ENCODE peak calls at places on chromosomes 1 and 21, in nine cellular contexts. One of them, this sample, is unnamed.

GRCh38 chr1:75533085-75533484 is 77.8 kb downstream of the SLC44A5 start:
- DNase-seq in HTR-8/SVneo: no peak
- DNase-seq in stimulated activated CD4-positive, alpha-beta T cell treated with anti-CD3 and anti-CD28 coated beads, TNF-alpha, amount 100 ng/mL, for 24 hours: no peak
- DNase-seq in foreskin fibroblast: no peak
- DNase-seq in foreskin melanocyte: peak; percentile 81
- DNase-seq in OCI-LY7: no peak
- DNase-seq in activated T-helper 9 cell treated with anti-CD3 and anti-CD28 coated beads, Interleukin-2, amount 50 U/mL, for 16 hours: no peak
- DNase-seq in Daoy: no peak
- DNase-seq in hepatocyte: no peak
- DNase-seq in this sample: no peak

GRCh38 chr1:215263636-215264035 is 181.1 kb downstream of the KCNK2 start:
- DNase-seq in HTR-8/SVneo: no peak
- DNase-seq in stimulated activated CD4-positive, alpha-beta T cell treated with anti-CD3 and anti-CD28 coated beads, TNF-alpha, amount 100 ng/mL, for 24 hours: no peak
- DNase-seq in foreskin fibroblast: no peak
- DNase-seq in foreskin melanocyte: no peak
- DNase-seq in OCI-LY7: no peak
- DNase-seq in activated T-helper 9 cell treated with anti-CD3 and anti-CD28 coated beads, Interleukin-2, amount 50 U/mL, for 16 hours: no peak
- DNase-seq in Daoy: no peak
- DNase-seq in hepatocyte: no peak
- DNase-seq in this sample: no peak

GRCh38 chr1:28437260-28437923 is 67.9 kb downstream of the PHACTR4 start:
- DNase-seq in HTR-8/SVneo: no peak
- DNase-seq in stimulated activated CD4-positive, alpha-beta T cell treated with anti-CD3 and anti-CD28 coated beads, TNF-alpha, amount 100 ng/mL, for 24 hours: no peak
- DNase-seq in foreskin fibroblast: peak; percentile 87
- DNase-seq in foreskin melanocyte: peak; percentile 60
- DNase-seq in OCI-LY7: no peak
- DNase-seq in activated T-helper 9 cell treated with anti-CD3 and anti-CD28 coated beads, Interleukin-2, amount 50 U/mL, for 16 hours: no peak
- DNase-seq in Daoy: peak; percentile 88
- DNase-seq in hepatocyte: peak; percentile 68
- DNase-seq in this sample: peak; percentile 61

GRCh38 chr1:82880506-82880905 is 1079.8 kb downstream of the ADGRL2 start:
- DNase-seq in HTR-8/SVneo: no peak
- DNase-seq in stimulated activated CD4-positive, alpha-beta T cell treated with anti-CD3 and anti-CD28 coated beads, TNF-alpha, amount 100 ng/mL, for 24 hours: no peak
- DNase-seq in foreskin fibroblast: no peak
- DNase-seq in foreskin melanocyte: no peak
- DNase-seq in OCI-LY7: no peak
- DNase-seq in activated T-helper 9 cell treated with anti-CD3 and anti-CD28 coated beads, Interleukin-2, amount 50 U/mL, for 16 hours: no peak
- DNase-seq in Daoy: no peak
- DNase-seq in hepatocyte: no peak
- DNase-seq in this sample: no peak

GRCh38 chr1:46278807-46279206 is 24.6 kb downstream of the LRRC41 start:
- DNase-seq in HTR-8/SVneo: no peak
- DNase-seq in stimulated activated CD4-positive, alpha-beta T cell treated with anti-CD3 and anti-CD28 coated beads, TNF-alpha, amount 100 ng/mL, for 24 hours: no peak
- DNase-seq in foreskin fibroblast: no peak
- DNase-seq in foreskin melanocyte: no peak
- DNase-seq in OCI-LY7: no peak
- DNase-seq in activated T-helper 9 cell treated with anti-CD3 and anti-CD28 coated beads, Interleukin-2, amount 50 U/mL, for 16 hours: no peak
- DNase-seq in Daoy: peak; percentile 26
- DNase-seq in hepatocyte: no peak
- DNase-seq in this sample: no peak

GRCh38 chr1:42930178-42931107 is 28.2 kb downstream of the SLC2A1 start:
- DNase-seq in HTR-8/SVneo: no peak
- DNase-seq in stimulated activated CD4-positive, alpha-beta T cell treated with anti-CD3 and anti-CD28 coated beads, TNF-alpha, amount 100 ng/mL, for 24 hours: no peak
- DNase-seq in foreskin fibroblast: no peak
- DNase-seq in foreskin melanocyte: no peak
- DNase-seq in OCI-LY7: no peak
- DNase-seq in activated T-helper 9 cell treated with anti-CD3 and anti-CD28 coated beads, Interleukin-2, amount 50 U/mL, for 16 hours: no peak
- DNase-seq in Daoy: no peak
- DNase-seq in hepatocyte: no peak
- DNase-seq in this sample: no peak

GRCh38 chr21:33866851-33867250 is 48.8 kb downstream of the ATP5PO start:
- DNase-seq in HTR-8/SVneo: no peak
- DNase-seq in stimulated activated CD4-positive, alpha-beta T cell treated with anti-CD3 and anti-CD28 coated beads, TNF-alpha, amount 100 ng/mL, for 24 hours: no peak
- DNase-seq in foreskin fibroblast: peak; percentile 86
- DNase-seq in foreskin melanocyte: no peak
- DNase-seq in OCI-LY7: no peak
- DNase-seq in activated T-helper 9 cell treated with anti-CD3 and anti-CD28 coated beads, Interleukin-2, amount 50 U/mL, for 16 hours: no peak
- DNase-seq in Daoy: no peak
- DNase-seq in hepatocyte: no peak
- DNase-seq in this sample: no peak

GRCh38 chr1:55781944-55782482 is 566.8 kb upstream of the USP24 start:
- DNase-seq in HTR-8/SVneo: peak; percentile 6
- DNase-seq in stimulated activated CD4-positive, alpha-beta T cell treated with anti-CD3 and anti-CD28 coated beads, TNF-alpha, amount 100 ng/mL, for 24 hours: no peak
- DNase-seq in foreskin fibroblast: peak; percentile 87
- DNase-seq in foreskin melanocyte: peak; percentile 8
- DNase-seq in OCI-LY7: no peak
- DNase-seq in activated T-helper 9 cell treated with anti-CD3 and anti-CD28 coated beads, Interleukin-2, amount 50 U/mL, for 16 hours: no peak
- DNase-seq in Daoy: peak; percentile 56
- DNase-seq in hepatocyte: peak; percentile 67
- DNase-seq in this sample: no peak

GRCh38 chr1:26582053-26582835 is 52.7 kb downstream of the RPS6KA1 start:
- DNase-seq in HTR-8/SVneo: no peak
- DNase-seq in stimulated activated CD4-positive, alpha-beta T cell treated with anti-CD3 and anti-CD28 coated beads, TNF-alpha, amount 100 ng/mL, for 24 hours: no peak
- DNase-seq in foreskin fibroblast: no peak
- DNase-seq in foreskin melanocyte: no peak
- DNase-seq in OCI-LY7: no peak
- DNase-seq in activated T-helper 9 cell treated with anti-CD3 and anti-CD28 coated beads, Interleukin-2, amount 50 U/mL, for 16 hours: no peak
- DNase-seq in Daoy: peak; percentile 26
- DNase-seq in hepatocyte: no peak
- DNase-seq in this sample: no peak

GRCh38 chr1:42848823-42849537 is 2.6 kb downstream of the ZNF691 start:
- DNase-seq in HTR-8/SVneo: no peak
- DNase-seq in stimulated activated CD4-positive, alpha-beta T cell treated with anti-CD3 and anti-CD28 coated beads, TNF-alpha, amount 100 ng/mL, for 24 hours: no peak
- DNase-seq in foreskin fibroblast: no peak
- DNase-seq in foreskin melanocyte: no peak
- DNase-seq in OCI-LY7: no peak
- DNase-seq in activated T-helper 9 cell treated with anti-CD3 and anti-CD28 coated beads, Interleukin-2, amount 50 U/mL, for 16 hours: no peak
- DNase-seq in Daoy: no peak
- DNase-seq in hepatocyte: no peak
- DNase-seq in this sample: no peak

GRCh38 chr1:206935491-206936067 is 10.7 kb downstream of the PIGR start:
- DNase-seq in HTR-8/SVneo: no peak
- DNase-seq in stimulated activated CD4-positive, alpha-beta T cell treated with anti-CD3 and anti-CD28 coated beads, TNF-alpha, amount 100 ng/mL, for 24 hours: peak; percentile 57
- DNase-seq in foreskin fibroblast: peak; percentile 39
- DNase-seq in foreskin melanocyte: peak; percentile 28
- DNase-seq in OCI-LY7: no peak
- DNase-seq in activated T-helper 9 cell treated with anti-CD3 and anti-CD28 coated beads, Interleukin-2, amount 50 U/mL, for 16 hours: no peak
- DNase-seq in Daoy: peak; percentile 65
- DNase-seq in hepatocyte: peak; percentile 68
- DNase-seq in this sample: peak; percentile 80

GRCh38 chr1:56877973-56878372 is 23.4 kb downstream of the C8A start:
- DNase-seq in HTR-8/SVneo: no peak
- DNase-seq in stimulated activated CD4-positive, alpha-beta T cell treated with anti-CD3 and anti-CD28 coated beads, TNF-alpha, amount 100 ng/mL, for 24 hours: no peak
- DNase-seq in foreskin fibroblast: peak; percentile 56
- DNase-seq in foreskin melanocyte: no peak
- DNase-seq in OCI-LY7: no peak
- DNase-seq in activated T-helper 9 cell treated with anti-CD3 and anti-CD28 coated beads, Interleukin-2, amount 50 U/mL, for 16 hours: no peak
- DNase-seq in Daoy: no peak
- DNase-seq in hepatocyte: no peak
- DNase-seq in this sample: no peak

GRCh38 chr1:30733520-30733919 is 10.1 kb upstream of the MATN1 start:
- DNase-seq in HTR-8/SVneo: no peak
- DNase-seq in stimulated activated CD4-positive, alpha-beta T cell treated with anti-CD3 and anti-CD28 coated beads, TNF-alpha, amount 100 ng/mL, for 24 hours: no peak
- DNase-seq in foreskin fibroblast: no peak
- DNase-seq in foreskin melanocyte: no peak
- DNase-seq in OCI-LY7: no peak
- DNase-seq in activated T-helper 9 cell treated with anti-CD3 and anti-CD28 coated beads, Interleukin-2, amount 50 U/mL, for 16 hours: no peak
- DNase-seq in Daoy: no peak
- DNase-seq in hepatocyte: no peak
- DNase-seq in this sample: peak; percentile 45

GRCh38 chr1:92923664-92924063 is 37.6 kb downstream of the DIPK1A start:
- DNase-seq in HTR-8/SVneo: no peak
- DNase-seq in stimulated activated CD4-positive, alpha-beta T cell treated with anti-CD3 and anti-CD28 coated beads, TNF-alpha, amount 100 ng/mL, for 24 hours: no peak
- DNase-seq in foreskin fibroblast: peak; percentile 35
- DNase-seq in foreskin melanocyte: no peak
- DNase-seq in OCI-LY7: no peak
- DNase-seq in activated T-helper 9 cell treated with anti-CD3 and anti-CD28 coated beads, Interleukin-2, amount 50 U/mL, for 16 hours: no peak
- DNase-seq in Daoy: no peak
- DNase-seq in hepatocyte: no peak
- DNase-seq in this sample: no peak

GRCh38 chr21:43287974-43288755 is 119.4 kb downstream of the CRYAA start:
- DNase-seq in HTR-8/SVneo: no peak
- DNase-seq in stimulated activated CD4-positive, alpha-beta T cell treated with anti-CD3 and anti-CD28 coated beads, TNF-alpha, amount 100 ng/mL, for 24 hours: no peak
- DNase-seq in foreskin fibroblast: no peak
- DNase-seq in foreskin melanocyte: peak; percentile 86
- DNase-seq in OCI-LY7: no peak
- DNase-seq in activated T-helper 9 cell treated with anti-CD3 and anti-CD28 coated beads, Interleukin-2, amount 50 U/mL, for 16 hours: no peak
- DNase-seq in Daoy: no peak
- DNase-seq in hepatocyte: peak; percentile 67
- DNase-seq in this sample: peak; percentile 52

GRCh38 chr1:187474266-187474665 is 645.5 kb downstream of the PLA2G4A start:
- DNase-seq in HTR-8/SVneo: no peak
- DNase-seq in stimulated activated CD4-positive, alpha-beta T cell treated with anti-CD3 and anti-CD28 coated beads, TNF-alpha, amount 100 ng/mL, for 24 hours: no peak
- DNase-seq in foreskin fibroblast: peak; percentile 38
- DNase-seq in foreskin melanocyte: no peak
- DNase-seq in OCI-LY7: no peak
- DNase-seq in activated T-helper 9 cell treated with anti-CD3 and anti-CD28 coated beads, Interleukin-2, amount 50 U/mL, for 16 hours: no peak
- DNase-seq in Daoy: peak; percentile 36
- DNase-seq in hepatocyte: peak; percentile 16
- DNase-seq in this sample: no peak

GRCh38 chr1:6519935-6520621 is 28.6 kb upstream of the PLEKHG5 start:
- DNase-seq in HTR-8/SVneo: no peak
- DNase-seq in stimulated activated CD4-positive, alpha-beta T cell treated with anti-CD3 and anti-CD28 coated beads, TNF-alpha, amount 100 ng/mL, for 24 hours: no peak
- DNase-seq in foreskin fibroblast: peak; percentile 93
- DNase-seq in foreskin melanocyte: peak; percentile 76
- DNase-seq in OCI-LY7: no peak
- DNase-seq in activated T-helper 9 cell treated with anti-CD3 and anti-CD28 coated beads, Interleukin-2, amount 50 U/mL, for 16 hours: no peak
- DNase-seq in Daoy: peak; percentile 93
- DNase-seq in hepatocyte: peak; percentile 78
- DNase-seq in this sample: peak; percentile 53

GRCh38 chr21:42262826-42263225 is 43.9 kb downstream of the ABCG1 start:
- DNase-seq in HTR-8/SVneo: peak; percentile 21
- DNase-seq in stimulated activated CD4-positive, alpha-beta T cell treated with anti-CD3 and anti-CD28 coated beads, TNF-alpha, amount 100 ng/mL, for 24 hours: no peak
- DNase-seq in foreskin fibroblast: no peak
- DNase-seq in foreskin melanocyte: no peak
- DNase-seq in OCI-LY7: no peak
- DNase-seq in activated T-helper 9 cell treated with anti-CD3 and anti-CD28 coated beads, Interleukin-2, amount 50 U/mL, for 16 hours: no peak
- DNase-seq in Daoy: peak; percentile 88
- DNase-seq in hepatocyte: peak; percentile 46
- DNase-seq in this sample: no peak

GRCh38 chr1:241627453-241628329 is 12.5 kb downstream of the CHML start:
- DNase-seq in HTR-8/SVneo: peak; percentile 37
- DNase-seq in stimulated activated CD4-positive, alpha-beta T cell treated with anti-CD3 and anti-CD28 coated beads, TNF-alpha, amount 100 ng/mL, for 24 hours: no peak
- DNase-seq in foreskin fibroblast: peak; percentile 80
- DNase-seq in foreskin melanocyte: no peak
- DNase-seq in OCI-LY7: peak; percentile 81
- DNase-seq in activated T-helper 9 cell treated with anti-CD3 and anti-CD28 coated beads, Interleukin-2, amount 50 U/mL, for 16 hours: no peak
- DNase-seq in Daoy: peak; percentile 69
- DNase-seq in hepatocyte: peak; percentile 67
- DNase-seq in this sample: peak; percentile 78

GRCh38 chr21:26965567-26966359 is 1.1 kb downstream of the ADAMTS5 start:
- DNase-seq in HTR-8/SVneo: no peak
- DNase-seq in stimulated activated CD4-positive, alpha-beta T cell treated with anti-CD3 and anti-CD28 coated beads, TNF-alpha, amount 100 ng/mL, for 24 hours: no peak
- DNase-seq in foreskin fibroblast: peak; percentile 80
- DNase-seq in foreskin melanocyte: no peak
- DNase-seq in OCI-LY7: no peak
- DNase-seq in activated T-helper 9 cell treated with anti-CD3 and anti-CD28 coated beads, Interleukin-2, amount 50 U/mL, for 16 hours: no peak
- DNase-seq in Daoy: no peak
- DNase-seq in hepatocyte: peak; percentile 51
- DNase-seq in this sample: no peak

GRCh38 chr1:206415913-206416312 is 54.4 kb upstream of the IKBKE start:
- DNase-seq in HTR-8/SVneo: no peak
- DNase-seq in stimulated activated CD4-positive, alpha-beta T cell treated with anti-CD3 and anti-CD28 coated beads, TNF-alpha, amount 100 ng/mL, for 24 hours: no peak
- DNase-seq in foreskin fibroblast: no peak
- DNase-seq in foreskin melanocyte: no peak
- DNase-seq in OCI-LY7: no peak
- DNase-seq in activated T-helper 9 cell treated with anti-CD3 and anti-CD28 coated beads, Interleukin-2, amount 50 U/mL, for 16 hours: no peak
- DNase-seq in Daoy: no peak
- DNase-seq in hepatocyte: no peak
- DNase-seq in this sample: no peak

GRCh38 chr1:220881918-220882891 is 3.0 kb downstream of the HLX start:
- DNase-seq in HTR-8/SVneo: no peak
- DNase-seq in stimulated activated CD4-positive, alpha-beta T cell treated with anti-CD3 and anti-CD28 coated beads, TNF-alpha, amount 100 ng/mL, for 24 hours: no peak
- DNase-seq in foreskin fibroblast: peak; percentile 62
- DNase-seq in foreskin melanocyte: no peak
- DNase-seq in OCI-LY7: no peak
- DNase-seq in activated T-helper 9 cell treated with anti-CD3 and anti-CD28 coated beads, Interleukin-2, amount 50 U/mL, for 16 hours: no peak
- DNase-seq in Daoy: no peak
- DNase-seq in hepatocyte: no peak
- DNase-seq in this sample: no peak

GRCh38 chr1:1391225-1391624 is 7.9 kb downstream of the CCNL2 start:
- DNase-seq in HTR-8/SVneo: no peak
- DNase-seq in stimulated activated CD4-positive, alpha-beta T cell treated with anti-CD3 and anti-CD28 coated beads, TNF-alpha, amount 100 ng/mL, for 24 hours: no peak
- DNase-seq in foreskin fibroblast: no peak
- DNase-seq in foreskin melanocyte: no peak
- DNase-seq in OCI-LY7: no peak
- DNase-seq in activated T-helper 9 cell treated with anti-CD3 and anti-CD28 coated beads, Interleukin-2, amount 50 U/mL, for 16 hours: no peak
- DNase-seq in Daoy: no peak
- DNase-seq in hepatocyte: no peak
- DNase-seq in this sample: no peak

GRCh38 chr1:224168859-224169380 is 14.1 kb upstream of the DEGS1 start:
- DNase-seq in HTR-8/SVneo: no peak
- DNase-seq in stimulated activated CD4-positive, alpha-beta T cell treated with anti-CD3 and anti-CD28 coated beads, TNF-alpha, amount 100 ng/mL, for 24 hours: no peak
- DNase-seq in foreskin fibroblast: peak; percentile 76
- DNase-seq in foreskin melanocyte: no peak
- DNase-seq in OCI-LY7: peak; percentile 38
- DNase-seq in activated T-helper 9 cell treated with anti-CD3 and anti-CD28 coated beads, Interleukin-2, amount 50 U/mL, for 16 hours: no peak
- DNase-seq in Daoy: peak; percentile 94
- DNase-seq in hepatocyte: no peak
- DNase-seq in this sample: no peak

GRCh38 chr21:33817663-33818433 is 97.8 kb downstream of the ATP5PO start:
- DNase-seq in HTR-8/SVneo: no peak
- DNase-seq in stimulated activated CD4-positive, alpha-beta T cell treated with anti-CD3 and anti-CD28 coated beads, TNF-alpha, amount 100 ng/mL, for 24 hours: no peak
- DNase-seq in foreskin fibroblast: no peak
- DNase-seq in foreskin melanocyte: no peak
- DNase-seq in OCI-LY7: no peak
- DNase-seq in activated T-helper 9 cell treated with anti-CD3 and anti-CD28 coated beads, Interleukin-2, amount 50 U/mL, for 16 hours: no peak
- DNase-seq in Daoy: peak; percentile 21
- DNase-seq in hepatocyte: no peak
- DNase-seq in this sample: no peak

GRCh38 chr1:156931974-156932710 is 11.7 kb downstream of the LRRC71 start:
- DNase-seq in HTR-8/SVneo: no peak
- DNase-seq in stimulated activated CD4-positive, alpha-beta T cell treated with anti-CD3 and anti-CD28 coated beads, TNF-alpha, amount 100 ng/mL, for 24 hours: no peak
- DNase-seq in foreskin fibroblast: no peak
- DNase-seq in foreskin melanocyte: no peak
- DNase-seq in OCI-LY7: no peak
- DNase-seq in activated T-helper 9 cell treated with anti-CD3 and anti-CD28 coated beads, Interleukin-2, amount 50 U/mL, for 16 hours: no peak
- DNase-seq in Daoy: no peak
- DNase-seq in hepatocyte: no peak
- DNase-seq in this sample: no peak

GRCh38 chr1:232813757-232814156 is 8.5 kb downstream of the MAP10 start:
- DNase-seq in HTR-8/SVneo: no peak
- DNase-seq in stimulated activated CD4-positive, alpha-beta T cell treated with anti-CD3 and anti-CD28 coated beads, TNF-alpha, amount 100 ng/mL, for 24 hours: no peak
- DNase-seq in foreskin fibroblast: no peak
- DNase-seq in foreskin melanocyte: no peak
- DNase-seq in OCI-LY7: no peak
- DNase-seq in activated T-helper 9 cell treated with anti-CD3 and anti-CD28 coated beads, Interleukin-2, amount 50 U/mL, for 16 hours: no peak
- DNase-seq in Daoy: no peak
- DNase-seq in hepatocyte: no peak
- DNase-seq in this sample: no peak

GRCh38 chr1:202952818-202953217 is 5.3 kb downstream of the ADIPOR1 start:
- DNase-seq in HTR-8/SVneo: no peak
- DNase-seq in stimulated activated CD4-positive, alpha-beta T cell treated with anti-CD3 and anti-CD28 coated beads, TNF-alpha, amount 100 ng/mL, for 24 hours: no peak
- DNase-seq in foreskin fibroblast: peak; percentile 55
- DNase-seq in foreskin melanocyte: peak; percentile 97
- DNase-seq in OCI-LY7: no peak
- DNase-seq in activated T-helper 9 cell treated with anti-CD3 and anti-CD28 coated beads, Interleukin-2, amount 50 U/mL, for 16 hours: no peak
- DNase-seq in Daoy: peak; percentile 11
- DNase-seq in hepatocyte: no peak
- DNase-seq in this sample: peak; percentile 95

GRCh38 chr21:43854773-43855633 is 10.0 kb upstream of the AGPAT3 start:
- DNase-seq in HTR-8/SVneo: no peak
- DNase-seq in stimulated activated CD4-positive, alpha-beta T cell treated with anti-CD3 and anti-CD28 coated beads, TNF-alpha, amount 100 ng/mL, for 24 hours: peak; percentile 43
- DNase-seq in foreskin fibroblast: no peak
- DNase-seq in foreskin melanocyte: no peak
- DNase-seq in OCI-LY7: peak; percentile 58
- DNase-seq in activated T-helper 9 cell treated with anti-CD3 and anti-CD28 coated beads, Interleukin-2, amount 50 U/mL, for 16 hours: no peak
- DNase-seq in Daoy: no peak
- DNase-seq in hepatocyte: peak; percentile 28
- DNase-seq in this sample: no peak

GRCh38 chr1:211822677-211823426 is 7.7 kb downstream of the LPGAT1 start:
- DNase-seq in HTR-8/SVneo: no peak
- DNase-seq in stimulated activated CD4-positive, alpha-beta T cell treated with anti-CD3 and anti-CD28 coated beads, TNF-alpha, amount 100 ng/mL, for 24 hours: no peak
- DNase-seq in foreskin fibroblast: no peak
- DNase-seq in foreskin melanocyte: no peak
- DNase-seq in OCI-LY7: no peak
- DNase-seq in activated T-helper 9 cell treated with anti-CD3 and anti-CD28 coated beads, Interleukin-2, amount 50 U/mL, for 16 hours: no peak
- DNase-seq in Daoy: no peak
- DNase-seq in hepatocyte: no peak
- DNase-seq in this sample: no peak

GRCh38 chr1:189205863-189206262 is 1271.8 kb downstream of the BRINP3 start:
- DNase-seq in HTR-8/SVneo: no peak
- DNase-seq in stimulated activated CD4-positive, alpha-beta T cell treated with anti-CD3 and anti-CD28 coated beads, TNF-alpha, amount 100 ng/mL, for 24 hours: no peak
- DNase-seq in foreskin fibroblast: peak; percentile 19
- DNase-seq in foreskin melanocyte: no peak
- DNase-seq in OCI-LY7: no peak
- DNase-seq in activated T-helper 9 cell treated with anti-CD3 and anti-CD28 coated beads, Interleukin-2, amount 50 U/mL, for 16 hours: no peak
- DNase-seq in Daoy: no peak
- DNase-seq in hepatocyte: no peak
- DNase-seq in this sample: no peak